ENCODE peak calls at places on chromosomes 5 and 9, in five cellular contexts. L is brain microvascular endothelial cell, G is IMR-90, V is GM06990, E is NB4. B is an unnamed sample.

GRCh38 chr5:113293613-113294340 is 141.0 kb downstream of the TSSK1B start:
- DNase-seq in E (no peak), G (peak; percentile 45), L (peak; percentile 34), V (peak; percentile 17), B (peak; percentile 19)

GRCh38 chr5:132056610-132057497 is 3.6 kb upstream of the IL3 start:
- DNase-seq in V (no peak), L (no peak), G (no peak), E (no peak), B (peak; percentile 9)

GRCh38 chr5:95701074-95701473 is 18.3 kb upstream of the SPATA9 start:
- DNase-seq in L (no peak), G (no peak), E (no peak), V (no peak), B (no peak)

GRCh38 chr5:158492850-158493249 is 606.9 kb downstream of the EBF1 start:
- DNase-seq in G (no peak), E (no peak), V (no peak), L (peak; percentile 28), B (no peak)

GRCh38 chr9:129504404-129504803 is 116.5 kb downstream of the C9orf50 start:
- DNase-seq in G (no peak), L (no peak), V (no peak), E (no peak), B (no peak)

GRCh38 chr5:14197056-14197455 is 53.9 kb downstream of the TRIO start:
- DNase-seq in G (no peak), V (no peak), E (no peak), L (no peak), B (no peak)

GRCh38 chr9:126880947-126881332 is 20.5 kb downstream of the ZBTB34 start:
- DNase-seq in L (no peak), E (no peak), V (no peak), G (no peak), B (no peak)

GRCh38 chr9:104412238-104412637 is 91.8 kb upstream of the OR13F1 start:
- DNase-seq in G (no peak), E (peak; percentile 11), V (no peak), L (no peak), B (no peak)

GRCh38 chr5:100840364-100840763 is 62.7 kb downstream of the ST8SIA4 start:
- DNase-seq in E (peak; percentile 77), V (peak; percentile 76), L (peak; percentile 61), G (peak; percentile 35), B (no peak)

GRCh38 chr5:171092194-171092593 is 216.9 kb upstream of the TLX3 start:
- DNase-seq in G (peak; percentile 68), L (peak; percentile 59), V (no peak), E (no peak), B (no peak)

GRCh38 chr5:167754501-167754941 is 536.9 kb upstream of the WWC1 start:
- DNase-seq in V (no peak), L (no peak), G (no peak), E (no peak), B (no peak)

GRCh38 chr9:125025584-125025983 is 84.7 kb upstream of the GOLGA1 start:
- DNase-seq in G (peak; percentile 4), L (no peak), E (no peak), V (no peak), B (no peak)

GRCh38 chr9:10534863-10535262 is 77.9 kb downstream of the PTPRD start:
- DNase-seq in G (no peak), E (no peak), V (no peak), L (no peak), B (no peak)

DNA sequence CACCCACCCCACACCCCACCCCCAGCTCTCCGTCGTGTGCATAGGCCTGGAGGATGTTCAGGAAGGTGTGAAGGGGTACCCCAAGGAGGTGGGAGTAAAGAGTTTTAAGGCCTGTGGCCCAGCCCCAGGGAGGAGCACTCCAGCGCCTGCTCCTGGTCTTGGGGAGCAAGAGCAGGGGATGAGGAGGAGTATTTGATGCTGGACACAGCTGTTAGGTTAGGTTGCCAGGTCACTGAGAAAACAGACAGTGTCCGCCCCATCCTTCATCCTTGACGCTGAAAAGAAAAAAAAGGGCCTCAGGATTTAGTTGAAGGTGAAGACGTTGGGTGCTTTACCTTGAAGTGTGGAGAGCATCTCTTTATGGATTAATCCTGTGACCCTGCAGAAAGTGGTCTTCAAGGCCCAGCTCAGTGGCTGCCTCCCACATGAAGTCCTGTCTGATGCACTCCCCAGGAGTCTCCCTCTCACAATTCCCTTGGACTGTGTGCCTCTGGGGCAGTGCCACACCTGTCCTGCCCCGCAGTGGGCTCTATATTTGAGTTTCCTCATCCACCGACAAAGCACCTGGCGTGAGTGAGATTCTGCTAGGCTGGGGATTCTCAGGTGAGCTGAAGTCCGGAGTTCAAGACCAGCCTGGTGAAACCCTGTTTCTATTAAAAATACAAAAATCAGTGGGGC is 101.8 kb downstream of the SPRY4 start:
- DNase-seq in L (no peak), E (no peak), V (peak; percentile 23), G (no peak), B (no peak)
- TF ChIP-seq CTCF in L (no peak), E (no peak), V (no peak), G (no peak), B (no peak)

DNA sequence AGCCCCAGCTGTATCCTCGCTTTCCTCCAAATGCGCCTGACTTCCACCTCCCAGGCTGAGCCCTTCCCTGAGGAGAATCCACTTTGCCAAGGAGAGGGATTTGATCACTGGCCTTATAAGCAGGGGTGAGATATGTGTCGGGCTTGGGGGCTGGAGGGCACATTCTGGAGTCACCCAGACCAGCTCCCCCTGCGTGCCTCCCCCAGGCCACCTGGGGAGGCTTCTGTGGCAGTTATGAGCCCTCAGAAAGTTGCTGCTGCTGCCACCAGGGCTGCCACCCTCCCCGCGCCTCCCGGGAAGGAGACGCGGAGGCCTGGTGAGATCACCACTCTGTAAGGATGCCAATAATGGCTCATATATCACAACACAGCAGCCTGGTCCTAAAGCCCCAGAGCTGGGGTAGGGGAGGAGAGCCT is 211.5 kb downstream of the PAPPA start:
- DNase-seq in E (no peak), V (no peak), G (peak; percentile 78), L (peak; percentile 60), B (no peak)
- TF ChIP-seq CTCF in E (no peak), V (no peak), G (peak; percentile 11), L (peak; percentile 45), B (no peak)

GRCh38 chr5:20572560-20572959 is 584.6 kb upstream of the CDH18 start:
- DNase-seq in G (peak; percentile 15), L (no peak), E (peak; percentile 38), V (no peak), B (no peak)
- TF ChIP-seq CTCF in G (no peak), L (no peak), E (no peak), V (no peak), B (no peak)

GRCh38 chr9:136267261-136268111 is 21.9 kb upstream of the QSOX2 start:
- DNase-seq in G (peak; percentile 78), V (peak; percentile 82), E (peak; percentile 79), L (peak; percentile 66), B (peak; percentile 99)
- TF ChIP-seq CTCF in G (peak; percentile 43), V (peak; percentile 47), E (peak; percentile 23), L (peak; percentile 52), B (peak; percentile 56)

B was measured in GM10248.